ENCODE peak calls at places on chromosomes 3 and 15, in eight cellular contexts. One of them, this sample, is unnamed.

GRCh38 chr15:63056843-63057242 is 14.3 kb downstream of the TPM1 start:
- DNase-seq in EL: no peak
- DNase-seq in activated CD4-positive, alpha-beta T cell treated with anti-CD3 and anti-CD28 coated beads, Interleukin-2, amount 50 U/mL, for 4 hours: no peak
- DNase-seq in stimulated activated CD8-positive, alpha-beta memory T cell treated with anti-CD3 and anti-CD28 coated beads, Interleukin-4, amount 100 ng/mL, for 1 hour: no peak
- DNase-seq in HCEC 1CT: no peak
- DNase-seq in activated T-helper 1 cell treated with Interleukin-2 at 50 U/mL for 16 hours: no peak
- DNase-seq in CD4-positive, CD25-positive, alpha-beta regulatory T cell: no peak
- DNase-seq in breast epithelium: no peak
- DNase-seq in this sample: no peak

GRCh38 chr3:107753494-107753893 is 230.7 kb downstream of the BBX start:
- DNase-seq in EL: peak; percentile 41
- DNase-seq in stimulated activated CD8-positive, alpha-beta memory T cell treated with anti-CD3 and anti-CD28 coated beads, Interleukin-4, amount 100 ng/mL, for 1 hour: no peak
- DNase-seq in HCEC 1CT: peak; percentile 33
- DNase-seq in CD4-positive, CD25-positive, alpha-beta regulatory T cell: no peak
- DNase-seq in breast epithelium: no peak
- DNase-seq in activated CD4-positive, alpha-beta T cell treated with anti-CD3 and anti-CD28 coated beads, Interleukin-2, amount 50 U/mL, for 4 hours: peak; percentile 1
- DNase-seq in activated T-helper 1 cell treated with Interleukin-2 at 50 U/mL for 16 hours: no peak
- DNase-seq in this sample: peak; percentile 29

GRCh38 chr3:55501905-55502304 is 14.8 kb upstream of the WNT5A start:
- DNase-seq in HCEC 1CT: no peak
- DNase-seq in activated T-helper 1 cell treated with Interleukin-2 at 50 U/mL for 16 hours: no peak
- DNase-seq in CD4-positive, CD25-positive, alpha-beta regulatory T cell: no peak
- DNase-seq in stimulated activated CD8-positive, alpha-beta memory T cell treated with anti-CD3 and anti-CD28 coated beads, Interleukin-4, amount 100 ng/mL, for 1 hour: no peak
- DNase-seq in EL: peak; percentile 79
- DNase-seq in breast epithelium: no peak
- DNase-seq in activated CD4-positive, alpha-beta T cell treated with anti-CD3 and anti-CD28 coated beads, Interleukin-2, amount 50 U/mL, for 4 hours: no peak
- DNase-seq in this sample: no peak

GRCh38 chr15:62966294-62966693 is 76.3 kb upstream of the TPM1 start:
- DNase-seq in breast epithelium: no peak
- DNase-seq in activated T-helper 1 cell treated with Interleukin-2 at 50 U/mL for 16 hours: no peak
- DNase-seq in activated CD4-positive, alpha-beta T cell treated with anti-CD3 and anti-CD28 coated beads, Interleukin-2, amount 50 U/mL, for 4 hours: no peak
- DNase-seq in CD4-positive, CD25-positive, alpha-beta regulatory T cell: no peak
- DNase-seq in HCEC 1CT: no peak
- DNase-seq in stimulated activated CD8-positive, alpha-beta memory T cell treated with anti-CD3 and anti-CD28 coated beads, Interleukin-4, amount 100 ng/mL, for 1 hour: no peak
- DNase-seq in EL: no peak
- DNase-seq in this sample: no peak

GRCh38 chr3:140972833-140973232 is 31.2 kb downstream of the SLC25A36 start:
- DNase-seq in activated CD4-positive, alpha-beta T cell treated with anti-CD3 and anti-CD28 coated beads, Interleukin-2, amount 50 U/mL, for 4 hours: no peak
- DNase-seq in stimulated activated CD8-positive, alpha-beta memory T cell treated with anti-CD3 and anti-CD28 coated beads, Interleukin-4, amount 100 ng/mL, for 1 hour: no peak
- DNase-seq in breast epithelium: no peak
- DNase-seq in activated T-helper 1 cell treated with Interleukin-2 at 50 U/mL for 16 hours: no peak
- DNase-seq in HCEC 1CT: peak; percentile 58
- DNase-seq in EL: peak; percentile 11
- DNase-seq in CD4-positive, CD25-positive, alpha-beta regulatory T cell: no peak
- DNase-seq in this sample: no peak

GRCh38 chr3:123388811-123389210 is 60.1 kb downstream of the ADCY5 start:
- DNase-seq in stimulated activated CD8-positive, alpha-beta memory T cell treated with anti-CD3 and anti-CD28 coated beads, Interleukin-4, amount 100 ng/mL, for 1 hour: no peak
- DNase-seq in EL: no peak
- DNase-seq in HCEC 1CT: no peak
- DNase-seq in activated T-helper 1 cell treated with Interleukin-2 at 50 U/mL for 16 hours: no peak
- DNase-seq in activated CD4-positive, alpha-beta T cell treated with anti-CD3 and anti-CD28 coated beads, Interleukin-2, amount 50 U/mL, for 4 hours: no peak
- DNase-seq in breast epithelium: no peak
- DNase-seq in CD4-positive, CD25-positive, alpha-beta regulatory T cell: no peak
- DNase-seq in this sample: no peak

GRCh38 chr3:178320481-178321352 is 215.5 kb upstream of the KCNMB2 start:
- DNase-seq in stimulated activated CD8-positive, alpha-beta memory T cell treated with anti-CD3 and anti-CD28 coated beads, Interleukin-4, amount 100 ng/mL, for 1 hour: no peak
- DNase-seq in CD4-positive, CD25-positive, alpha-beta regulatory T cell: no peak
- DNase-seq in HCEC 1CT: peak; percentile 65
- DNase-seq in breast epithelium: no peak
- DNase-seq in activated CD4-positive, alpha-beta T cell treated with anti-CD3 and anti-CD28 coated beads, Interleukin-2, amount 50 U/mL, for 4 hours: no peak
- DNase-seq in activated T-helper 1 cell treated with Interleukin-2 at 50 U/mL for 16 hours: no peak
- DNase-seq in EL: peak; percentile 55
- DNase-seq in this sample: no peak

GRCh38 chr3:72144773-72145505 is 360.0 kb upstream of the PROK2 start:
- DNase-seq in stimulated activated CD8-positive, alpha-beta memory T cell treated with anti-CD3 and anti-CD28 coated beads, Interleukin-4, amount 100 ng/mL, for 1 hour: no peak
- DNase-seq in HCEC 1CT: no peak
- DNase-seq in activated CD4-positive, alpha-beta T cell treated with anti-CD3 and anti-CD28 coated beads, Interleukin-2, amount 50 U/mL, for 4 hours: no peak
- DNase-seq in EL: no peak
- DNase-seq in CD4-positive, CD25-positive, alpha-beta regulatory T cell: no peak
- DNase-seq in breast epithelium: no peak
- DNase-seq in activated T-helper 1 cell treated with Interleukin-2 at 50 U/mL for 16 hours: no peak
- DNase-seq in this sample: no peak

GRCh38 chr3:9214599-9214998 is 34.8 kb downstream of the SRGAP3 start:
- DNase-seq in activated CD4-positive, alpha-beta T cell treated with anti-CD3 and anti-CD28 coated beads, Interleukin-2, amount 50 U/mL, for 4 hours: no peak
- DNase-seq in EL: peak; percentile 54
- DNase-seq in HCEC 1CT: peak; percentile 49
- DNase-seq in stimulated activated CD8-positive, alpha-beta memory T cell treated with anti-CD3 and anti-CD28 coated beads, Interleukin-4, amount 100 ng/mL, for 1 hour: no peak
- DNase-seq in CD4-positive, CD25-positive, alpha-beta regulatory T cell: no peak
- DNase-seq in activated T-helper 1 cell treated with Interleukin-2 at 50 U/mL for 16 hours: no peak
- DNase-seq in breast epithelium: no peak
- DNase-seq in this sample: no peak

GRCh38 chr15:96285306-96285705 is 45.2 kb upstream of the NR2F2 start:
- DNase-seq in EL: peak; percentile 97
- DNase-seq in stimulated activated CD8-positive, alpha-beta memory T cell treated with anti-CD3 and anti-CD28 coated beads, Interleukin-4, amount 100 ng/mL, for 1 hour: no peak
- DNase-seq in HCEC 1CT: peak; percentile 78
- DNase-seq in activated CD4-positive, alpha-beta T cell treated with anti-CD3 and anti-CD28 coated beads, Interleukin-2, amount 50 U/mL, for 4 hours: no peak
- DNase-seq in CD4-positive, CD25-positive, alpha-beta regulatory T cell: no peak
- DNase-seq in breast epithelium: no peak
- DNase-seq in activated T-helper 1 cell treated with Interleukin-2 at 50 U/mL for 16 hours: no peak
- DNase-seq in this sample: peak; percentile 76

GRCh38 chr3:16113704-16114103 is 60.8 kb upstream of the GALNT15 start:
- DNase-seq in activated CD4-positive, alpha-beta T cell treated with anti-CD3 and anti-CD28 coated beads, Interleukin-2, amount 50 U/mL, for 4 hours: no peak
- DNase-seq in HCEC 1CT: peak; percentile 92
- DNase-seq in CD4-positive, CD25-positive, alpha-beta regulatory T cell: no peak
- DNase-seq in activated T-helper 1 cell treated with Interleukin-2 at 50 U/mL for 16 hours: no peak
- DNase-seq in breast epithelium: no peak
- DNase-seq in stimulated activated CD8-positive, alpha-beta memory T cell treated with anti-CD3 and anti-CD28 coated beads, Interleukin-4, amount 100 ng/mL, for 1 hour: no peak
- DNase-seq in EL: peak; percentile 73
- DNase-seq in this sample: no peak

This sample was measured in foreskin melanocyte.